ENCODE peak calls at places on chromosomes 13 and 19, in five cellular contexts. M is EL; T is amniotic stem cell; K is activated CD8-positive, alpha-beta memory T cell treated with anti-CD3 and anti-CD28 coated beads for 1 hour; V is T-cell. P is an unnamed sample.

GRCh38 chr13:77492982-77493381 is 42.5 kb upstream of the SCEL start:
- DNase-seq in M (no peak), K (no peak), V (no peak), T (no peak), P (peak)

GRCh38 chr13:30713133-30713532 is 22.2 kb upstream of the ALOX5AP start:
- DNase-seq in K (no peak), V (peak), M (peak), T (no peak), P (no peak)

GRCh38 chr19:11160119-11160768 is 4.7 kb upstream of the SPC24 start:
- DNase-seq in M (no peak), K (no peak), V (no peak), T (no peak), P (peak)

GRCh38 chr13:90105276-90105675 is 1242.2 kb upstream of the MIR17HG start:
- DNase-seq in M (peak), K (no peak), T (no peak), V (no peak), P (no peak)

GRCh38 chr13:28753208-28753892 is 34.6 kb upstream of the SLC46A3 start:
- DNase-seq in K (no peak), T (peak), V (no peak), M (peak), P (peak)

GRCh38 chr13:108095036-108095435 is 120.3 kb downstream of the LIG4 start:
- DNase-seq in T (no peak), K (no peak), M (no peak), V (no peak), P (no peak)

GRCh38 chr13:50867641-50867952 is 24.1 kb upstream of the DLEU7 start:
- DNase-seq in M (no peak), T (no peak), V (no peak), K (no peak), P (no peak)

GRCh38 chr19:6416658-6417405 is 7.8 kb downstream of the KHSRP start:
- DNase-seq in M (no peak), K (no peak), V (no peak), T (no peak), P (no peak)

GRCh38 chr19:2609389-2610116 is 92.9 kb downstream of the GNG7 start:
- DNase-seq in V (no peak), M (no peak), K (no peak), T (no peak), P (no peak)

GRCh38 chr19:18131841-18132596 is 20.9 kb upstream of the PIK3R2 start:
- DNase-seq in T (no peak), M (no peak), K (no peak), V (no peak), P (no peak)

GRCh38 chr19:6253886-6254285 is 25.9 kb downstream of the MLLT1 start:
- DNase-seq in K (no peak), T (no peak), M (no peak), V (no peak), P (no peak)

GRCh38 chr19:58552655-58553054 is 2.2 kb downstream of the CHMP2A start:
- DNase-seq in V (no peak), K (no peak), T (no peak), M (no peak), P (no peak)

GRCh38 chr13:26973946-26974345 is 197.7 kb downstream of the USP12 start:
- DNase-seq in M (no peak), K (no peak), T (no peak), V (no peak), P (no peak)

GRCh38 chr13:49436890-49437289 is 7.0 kb downstream of the CAB39L start:
- DNase-seq in V (no peak), T (peak), K (no peak), M (peak), P (peak)

GRCh38 chr13:38967446-38967845 is 23.2 kb downstream of the STOML3 start:
- DNase-seq in M (no peak), K (no peak), T (no peak), V (no peak), P (no peak)

GRCh38 chr13:44181938-44182337 is 191.7 kb upstream of the SERP2 start:
- DNase-seq in V (no peak), K (no peak), T (no peak), M (no peak), P (no peak)

GRCh38 chr13:41130356-41130755 is 2.2 kb downstream of the KBTBD6 start:
- DNase-seq in V (no peak), K (no peak), M (no peak), T (no peak), P (no peak)

GRCh38 chr13:75760182-75760981 is 124.3 kb downstream of the LMO7 start:
- DNase-seq in V (no peak), M (no peak), K (no peak), T (no peak), P (peak)

GRCh38 chr13:113273856-113274590 is 23.0 kb upstream of the LAMP1 start:
- DNase-seq in M (peak), V (no peak), T (no peak), K (no peak), P (peak)

GRCh38 chr13:33497146-33497845 is 211.7 kb upstream of the STARD13 start:
- DNase-seq in M (peak), V (no peak), K (no peak), T (no peak), P (no peak)

GRCh38 chr13:109251958-109252357 is 534.4 kb downstream of the IRS2 start:
- DNase-seq in T (no peak), M (peak), V (no peak), K (no peak), P (no peak)

GRCh38 chr19:18765224-18765623 is 25.9 kb downstream of the COMP start:
- DNase-seq in K (no peak), V (no peak), T (no peak), M (no peak), P (no peak)

GRCh38 chr19:38319421-38320258 is at the start of gene KCNK6:
- DNase-seq in T (no peak), M (peak), K (peak), V (no peak), P (peak)

GRCh38 chr13:69199664-69200063 is 908.0 kb upstream of the ATXN8OS start:
- DNase-seq in K (no peak), T (no peak), V (no peak), M (no peak), P (peak)

GRCh38 chr13:25117312-25117711 is 21.4 kb downstream of the PABPC3 start:
- DNase-seq in K (no peak), T (no peak), M (no peak), V (no peak), P (peak)

GRCh38 chr13:47983070-47983469 is 18.0 kb downstream of the SUCLA2 start:
- DNase-seq in V (no peak), T (no peak), K (no peak), M (no peak), P (no peak)

GRCh38 chr13:41580345-41580744 is 123.0 kb downstream of the RGCC start:
- DNase-seq in K (no peak), V (no peak), T (no peak), M (no peak), P (no peak)

GRCh38 chr19:29963576-29963975 is 21.5 kb downstream of the URI1 start:
- DNase-seq in T (no peak), K (no peak), V (no peak), M (no peak), P (peak)

GRCh38 chr13:97371486-97372109 is 62.4 kb upstream of the RAP2A start:
- DNase-seq in T (no peak), V (no peak), K (no peak), M (no peak), P (no peak)

GRCh38 chr19:30936276-30936675 is 413.0 kb downstream of the TSHZ3 start:
- DNase-seq in M (no peak), T (no peak), K (no peak), V (no peak), P (no peak)

GRCh38 chr13:44109986-44110640 is 230.4 kb downstream of the LACC1 start:
- DNase-seq in T (no peak), K (no peak), V (no peak), M (no peak), P (peak)

GRCh38 chr19:29540128-29540527 is 14.3 kb downstream of the VSTM2B start:
- DNase-seq in T (no peak), M (no peak), V (no peak), K (no peak), P (no peak)

GRCh38 chr13:26785845-26786630 is 25.5 kb upstream of the GPR12 start:
- DNase-seq in T (no peak), M (peak), K (peak), V (peak), P (peak)

GRCh38 chr13:79796116-79796515 is 315.2 kb downstream of the NDFIP2 start:
- DNase-seq in M (no peak), K (no peak), V (no peak), T (no peak), P (no peak)

GRCh38 chr19:38527466-38528136 is 90.2 kb downstream of the MAP4K1 start:
- DNase-seq in M (no peak), T (no peak), V (no peak), K (no peak), P (no peak)

GRCh38 chr19:45071969-45072790 is 4.1 kb downstream of the ZNF296 start:
- DNase-seq in K (no peak), M (no peak), V (no peak), T (no peak), P (no peak)

GRCh38 chr19:2618611-2619010 is 83.9 kb downstream of the GNG7 start:
- DNase-seq in V (peak), M (peak), T (no peak), K (peak), P (no peak)

GRCh38 chr19:7386308-7386707 is 37.6 kb downstream of the ARHGEF18 start:
- DNase-seq in T (no peak), M (no peak), V (no peak), K (no peak), P (peak)

P was measured in left kidney.